ENCODE peak calls at places on chromosome 22, in six cellular contexts. S is GM23338, D is cardiac fibroblast, K is brain microvascular endothelial cell, Z is ovary, P is tibial artery. I is an unnamed sample.

GRCh38 chr22:46027219-46028068 is 50.5 kb upstream of the WNT7B start:
- DNase-seq in S (peak), D (no peak), K (no peak), Z (peak), P (peak), I (no peak)

GRCh38 chr22:19902245-19902699 is 39.3 kb upstream of the COMT start:
- DNase-seq in S (no peak), D (no peak), K (no peak), Z (no peak), P (no peak), I (no peak)

GRCh38 chr22:32649515-32650200 is 151.8 kb upstream of the TIMP3 start:
- DNase-seq in S (no peak), D (no peak), K (peak), Z (no peak), P (peak), I (peak)

GRCh38 chr22:29155966-29156365 is 49.7 kb upstream of the EMID1 start:
- DNase-seq in S (no peak), D (no peak), K (no peak), Z (no peak), P (no peak), I (no peak)

GRCh38 chr22:35705141-35705540 is 12.5 kb upstream of the APOL5 start:
- DNase-seq in S (no peak), D (peak), K (peak), Z (no peak), P (no peak), I (peak)

GRCh38 chr22:37544955-37545702 is 15.2 kb upstream of the CDC42EP1 start:
- DNase-seq in S (peak), D (peak), K (peak), Z (peak), P (peak), I (peak)

GRCh38 chr22:19750666-19751490 is 9.7 kb upstream of the TBX1 start:
- DNase-seq in S (no peak), D (no peak), K (peak), Z (no peak), P (no peak), I (peak)

GRCh38 chr22:19841641-19842385 is 12.9 kb downstream of the GNB1L start:
- DNase-seq in S (no peak), D (no peak), K (no peak), Z (no peak), P (no peak), I (no peak)

GRCh38 chr22:37050913-37051628 is 471 bp upstream of the KCTD17 start:
- DNase-seq in S (no peak), D (no peak), K (no peak), Z (no peak), P (no peak), I (no peak)

DNA sequence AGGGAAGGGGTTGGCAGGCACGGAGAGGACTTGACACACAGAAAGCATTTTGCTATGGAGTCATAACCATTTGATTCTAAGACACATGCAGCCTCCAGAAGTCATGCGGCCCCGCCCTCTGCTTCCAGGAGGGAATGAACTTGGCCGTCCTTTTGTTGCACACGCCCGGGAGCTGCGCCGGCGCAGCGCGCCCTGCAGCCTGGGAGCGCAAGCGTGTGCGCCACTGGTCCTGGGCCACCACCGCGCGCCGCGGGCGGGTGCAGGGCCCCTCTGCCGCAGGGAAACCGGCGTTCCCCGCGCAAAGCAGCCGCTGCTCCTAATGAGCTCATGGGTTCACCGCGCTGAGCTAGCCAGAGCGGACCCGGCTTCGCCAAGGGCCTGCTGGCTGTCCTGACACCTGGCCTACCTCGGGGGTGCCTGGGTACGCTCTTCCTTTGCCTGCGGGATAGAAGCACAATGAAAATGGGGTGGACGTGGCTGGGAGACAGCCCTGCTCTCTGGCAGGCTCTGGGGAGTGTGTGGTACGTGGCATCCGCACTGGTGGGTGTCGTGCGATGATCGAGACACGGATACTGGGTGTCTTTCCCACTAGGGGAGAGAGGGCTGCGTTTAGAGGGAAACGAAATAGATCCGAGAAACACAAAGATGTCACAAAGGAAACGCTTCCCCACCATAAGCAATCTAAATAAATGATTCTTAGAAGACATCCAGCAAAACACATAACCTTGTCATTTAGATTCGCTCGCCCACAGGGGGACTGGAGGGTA is 669 bp downstream of the MICAL3 start:
- DNase-seq in S (peak), D (peak), K (no peak), Z (peak), P (peak), I (peak)
- TF ChIP-seq CTCF in S (no peak), D (no peak), K (no peak), Z (no peak), P (no peak), I (no peak)

DNA sequence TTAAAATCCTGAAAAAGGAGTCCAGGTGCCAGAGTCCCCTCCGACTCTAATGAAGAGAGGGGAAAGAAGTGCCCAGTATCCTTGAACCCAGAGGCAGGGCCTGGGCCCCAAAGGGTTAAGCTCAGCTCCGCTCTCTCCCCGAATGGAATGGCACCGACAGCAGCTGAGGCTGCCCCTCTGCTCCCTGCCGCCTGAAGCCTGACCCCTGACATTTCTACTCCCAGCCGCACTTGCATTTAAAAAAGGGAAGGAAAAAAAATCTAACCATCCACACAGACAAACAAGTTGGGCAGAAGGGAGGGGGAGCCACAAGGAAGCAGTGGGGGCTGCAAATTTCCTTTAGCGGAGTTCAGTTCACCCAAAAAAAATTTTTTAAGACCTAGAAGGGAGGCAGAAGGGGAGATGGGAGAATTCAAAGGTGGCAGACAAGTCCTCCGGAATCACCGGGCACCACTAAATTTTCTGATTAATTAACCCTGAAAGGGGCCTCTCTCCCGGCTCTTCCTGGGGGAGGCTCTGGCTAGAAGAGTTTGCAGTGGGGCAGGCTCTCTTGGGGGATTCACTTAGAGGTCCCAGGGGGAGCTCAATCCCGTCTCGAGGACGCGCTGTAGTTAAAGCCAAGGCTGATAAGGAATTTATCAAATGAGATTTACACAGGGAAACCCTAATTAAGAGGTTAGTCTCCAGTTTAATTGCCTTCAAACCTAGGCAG is 25.7 kb downstream of the MN1 start:
- DNase-seq in S (peak), D (no peak), K (no peak), Z (no peak), P (no peak), I (no peak)
- H3K4me3 ChIP-seq in S (peak), D (no peak), K (no peak), Z (no peak), P (peak), I (no peak)

DNA sequence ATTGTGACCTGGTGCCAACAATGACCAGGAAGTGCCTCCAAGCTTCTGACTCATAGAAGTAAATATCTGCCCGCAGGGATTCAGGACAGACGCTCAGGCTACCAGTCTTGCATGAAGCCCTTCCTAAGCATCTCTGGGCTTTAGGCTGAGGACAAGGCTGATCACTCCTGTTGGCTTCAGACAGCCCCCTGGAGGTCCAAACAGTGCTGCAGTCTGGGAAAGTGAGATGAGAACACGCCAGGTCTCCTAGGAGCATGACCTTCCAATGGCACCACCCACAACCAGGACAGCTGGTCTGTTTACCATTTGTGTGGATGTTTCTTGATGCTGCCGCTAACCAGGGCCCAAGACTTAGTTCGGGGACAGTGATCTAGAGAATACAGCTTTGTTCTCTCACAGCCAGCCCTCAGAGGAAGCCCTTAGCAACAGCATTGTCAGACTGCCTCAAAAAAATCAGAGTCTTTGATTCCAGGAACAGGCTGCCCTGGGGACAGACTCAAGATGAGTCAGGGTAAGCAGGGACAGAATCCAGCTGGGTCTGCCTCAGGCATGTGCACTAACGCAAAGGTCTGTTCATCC is 111.2 kb downstream of the ZNF280B start:
- DNase-seq in S (peak), D (peak), K (no peak), Z (no peak), P (peak), I (peak)
- TF ChIP-seq CTCF in S (peak), D (no peak), K (peak), Z (no peak), P (no peak), I (peak)

GRCh38 chr22:50027639-50028537 is 15.3 kb upstream of the IL17REL start:
- DNase-seq in S (no peak), D (no peak), K (no peak), Z (no peak), P (no peak), I (no peak)

GRCh38 chr22:50031189-50032091 is 18.9 kb upstream of the IL17REL start:
- DNase-seq in S (no peak), D (no peak), K (no peak), Z (no peak), P (no peak), I (no peak)

GRCh38 chr22:50032941-50033601 is 20.5 kb upstream of the IL17REL start:
- DNase-seq in S (no peak), D (no peak), K (no peak), Z (no peak), P (no peak), I (no peak)

GRCh38 chr22:50032109-50032871 is 19.7 kb upstream of the IL17REL start:
- DNase-seq in S (no peak), D (no peak), K (no peak), Z (no peak), P (no peak), I (no peak)

DNA sequence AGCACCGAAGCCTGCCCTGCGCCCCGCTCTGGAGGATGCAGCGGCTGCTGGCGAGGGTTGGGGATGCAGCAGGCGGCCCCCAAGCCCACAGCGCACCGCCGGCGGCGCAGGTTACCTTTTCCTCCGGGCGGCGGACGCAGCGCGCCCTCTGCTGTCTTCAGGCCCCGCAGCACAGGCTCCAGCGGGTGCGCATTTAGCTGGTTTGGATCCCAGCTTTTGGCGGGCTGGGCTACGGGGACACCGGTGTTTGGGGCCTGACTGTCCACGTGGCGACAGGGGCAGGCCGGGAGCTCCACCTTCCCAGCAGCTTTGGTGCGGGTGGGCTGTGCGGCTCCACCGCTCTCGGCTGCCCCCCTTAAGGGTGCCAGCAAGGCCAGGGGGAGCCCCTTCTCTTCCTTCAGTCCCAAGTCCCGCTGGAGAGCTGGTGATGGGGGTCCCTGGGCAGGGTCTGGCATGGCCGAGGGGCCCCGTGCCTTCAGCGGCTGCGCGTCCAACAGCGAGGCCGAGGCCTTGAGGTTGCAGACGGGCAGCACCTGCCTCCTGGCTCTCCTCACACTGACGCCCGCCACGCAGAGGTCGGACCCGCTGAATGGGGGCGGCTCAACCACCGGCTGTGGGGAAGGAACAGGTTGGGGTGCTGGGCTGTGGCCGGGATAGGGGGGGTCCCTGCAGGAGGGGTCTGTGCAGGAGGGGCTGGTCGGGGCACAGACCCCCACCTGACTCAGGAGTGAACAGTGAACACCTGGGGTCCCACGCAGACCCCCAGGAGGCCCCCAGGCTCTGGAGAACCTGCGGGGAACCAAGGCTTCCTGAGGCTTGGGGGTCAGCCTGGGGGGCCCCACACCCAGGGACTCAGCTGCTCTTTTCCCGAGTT is 18.0 kb upstream of the IL17REL start:
- DNase-seq in S (peak), D (peak), K (peak), Z (peak), P (peak), I (peak)
- H3K4me3 ChIP-seq in S (peak), D (no peak), K (no peak), Z (no peak), P (no peak), I (no peak)